ENCODE peak calls at places on chromosomes 12 and 14, in six cellular contexts. J is GM23338, T is esophagus squamous epithelium, K is cardiac muscle cell, X is lung, U is IMR-90. G is an unnamed sample.

GRCh38 chr14:72559669-72560068 is 334.2 kb downstream of the DPF3 start:
- DNase-seq in T (no peak), U (no peak), X (no peak), K (no peak), J (no peak), G (no peak)

GRCh38 chr12:113537751-113538087 is 66.0 kb upstream of the LHX5 start:
- DNase-seq in T (no peak), K (no peak), J (no peak), U (no peak), X (no peak), G (no peak)

GRCh38 chr14:78227466-78228077 is 57.4 kb downstream of the NRXN3 start:
- DNase-seq in X (no peak), J (peak; percentile 55), K (no peak), U (no peak), T (no peak), G (no peak)

GRCh38 chr14:49796025-49796424 is 28.1 kb downstream of the KLHDC2 start:
- DNase-seq in U (no peak), X (no peak), T (no peak), J (no peak), K (no peak), G (no peak)

GRCh38 chr12:55829967-55830600 is 697 bp upstream of the DNAJC14 start:
- DNase-seq in T (no peak), U (no peak), X (peak; percentile 63), J (peak; percentile 77), K (no peak), G (no peak)

GRCh38 chr14:81565441-81566290 is 32.0 kb upstream of the SEL1L start:
- DNase-seq in U (no peak), J (peak; percentile 57), K (peak; percentile 27), T (no peak), X (no peak), G (peak; percentile 38)

GRCh38 chr12:117090388-117090787 is 8.8 kb downstream of the TESC start:
- DNase-seq in U (no peak), K (no peak), J (no peak), X (no peak), T (no peak), G (no peak)

GRCh38 chr12:113277511-113277910 is 56.2 kb downstream of the TPCN1 start:
- DNase-seq in J (no peak), U (no peak), K (no peak), T (no peak), X (no peak), G (no peak)

GRCh38 chr12:26346748-26347147 is 151.4 kb downstream of the SSPN start:
- DNase-seq in K (peak; percentile 9), U (peak; percentile 62), J (no peak), T (no peak), X (no peak), G (no peak)

GRCh38 chr12:79006306-79006705 is 141.7 kb downstream of the SYT1 start:
- DNase-seq in T (no peak), X (no peak), J (no peak), K (peak; percentile 12), U (peak; percentile 21), G (peak; percentile 54)

GRCh38 chr12:124238886-124239285 is 56.0 kb upstream of the RFLNA start:
- DNase-seq in T (no peak), J (no peak), U (no peak), X (no peak), K (no peak), G (no peak)

GRCh38 chr12:70040141-70040540 is 203.1 kb upstream of the CNOT2 start:
- DNase-seq in J (no peak), U (peak; percentile 72), T (no peak), K (peak; percentile 83), X (no peak), G (no peak)

GRCh38 chr12:111445311-111446043 is 39.8 kb downstream of the SH2B3 start:
- DNase-seq in U (no peak), T (no peak), X (no peak), J (no peak), K (no peak), G (no peak)

GRCh38 chr12:30145351-30146017 is 361.7 kb upstream of the TMTC1 start:
- DNase-seq in K (no peak), T (no peak), U (no peak), X (no peak), J (no peak), G (no peak)

GRCh38 chr12:2108975-2109671 is 56.3 kb downstream of the CACNA1C start:
- DNase-seq in T (no peak), J (no peak), X (no peak), K (no peak), U (no peak), G (no peak)

GRCh38 chr14:26702721-26703250 is 105.0 kb upstream of the NOVA1 start:
- DNase-seq in U (no peak), T (no peak), K (peak; percentile 40), X (no peak), J (peak; percentile 15), G (no peak)

GRCh38 chr12:96141216-96141944 is 52.8 kb upstream of the ELK3 start:
- DNase-seq in K (peak; percentile 74), U (peak; percentile 71), T (no peak), X (no peak), J (no peak), G (no peak)

GRCh38 chr12:120710805-120711296 is 593 bp downstream of the UNC119B start:
- DNase-seq in T (no peak), K (no peak), U (no peak), J (peak; percentile 60), X (no peak), G (peak; percentile 7)

GRCh38 chr14:77039285-77040058 is 11.0 kb upstream of the IRF2BPL start:
- DNase-seq in X (no peak), K (peak; percentile 64), U (peak; percentile 69), T (no peak), J (no peak), G (no peak)

GRCh38 chr14:98847520-98848468 is 424.2 kb downstream of the BCL11B start:
- DNase-seq in U (no peak), T (no peak), J (no peak), K (no peak), X (no peak), G (no peak)

GRCh38 chr12:52685406-52685890 is 5.2 kb upstream of the KRT1 start:
- DNase-seq in J (no peak), U (no peak), T (no peak), K (no peak), X (no peak), G (no peak)

GRCh38 chr14:22900088-22900799 is 17.2 kb downstream of the REM2 start:
- DNase-seq in T (no peak), U (peak; percentile 78), J (peak; percentile 90), K (peak; percentile 82), X (no peak), G (peak; percentile 23)

GRCh38 chr12:50087995-50088394 is 2.9 kb downstream of the SMARCD1 start:
- DNase-seq in K (peak; percentile 69), U (peak; percentile 85), J (no peak), X (no peak), T (no peak), G (no peak)

GRCh38 chr14:68384335-68384734 is 408.5 kb downstream of the ZFP36L1 start:
- DNase-seq in K (peak; percentile 53), T (no peak), X (no peak), J (no peak), U (no peak), G (no peak)

DNA sequence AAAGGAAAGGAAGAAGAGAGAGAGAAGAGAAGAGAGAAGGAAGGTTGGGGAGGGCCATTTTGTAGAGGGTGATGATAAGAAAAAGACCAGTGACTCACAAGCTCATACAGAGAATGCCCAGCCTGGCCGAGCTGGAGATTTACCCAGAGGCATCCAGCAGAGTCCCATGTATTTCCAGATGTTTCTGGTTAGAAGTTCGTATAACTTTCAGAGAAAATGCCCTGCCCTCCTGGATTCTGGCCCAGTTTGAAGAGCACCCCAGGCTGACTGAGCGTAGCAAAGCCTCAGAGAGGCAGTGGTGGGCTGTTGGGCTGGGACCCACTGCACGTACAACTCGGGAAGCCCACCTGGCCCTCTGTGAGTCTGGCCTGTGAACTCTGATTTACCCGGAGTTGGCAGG is 221.8 kb downstream of the SLC41A2 start:
- DNase-seq in J (no peak), X (no peak), T (no peak), K (peak; percentile 87), U (peak; percentile 53), G (no peak)
- H3K36me3 ChIP-seq in J (no peaks in the 10 kb centered on the region), X (no peaks in the 10 kb centered on the region), T (no peaks in the 10 kb centered on the region), K (no peaks in the 10 kb centered on the region), U (no peaks in the 10 kb centered on the region), G (no peaks in the 10 kb centered on the region)

GRCh38 chr12:75634244-75635222 is 123.1 kb upstream of the KRR1 start:
- DNase-seq in U (no peak), T (no peak), X (no peak), K (peak; percentile 40), J (peak; percentile 29), G (no peak)
- H3K27ac ChIP-seq in U (no peak overlapping the region), T (no peak overlapping the region), X (no peak overlapping the region), K (no peak overlapping the region), J (peak overlapping the region; percentile 82), G (no peak overlapping the region)

GRCh38 chr12:132610051-132610759 is at the start of gene LRCOL1:
- DNase-seq in U (peak; percentile 90), J (no peak), X (no peak), T (no peak), K (peak; percentile 93), G (no peak)
- H3K4me3 ChIP-seq in U (peak within 1 kb of the TSS; percentile 12), J (no peak within 1 kb of the TSS), X (no peak within 1 kb of the TSS), T (peak within 1 kb of the TSS; percentile 40), K (no peak within 1 kb of the TSS), G (no peak within 1 kb of the TSS)

GRCh38 chr12:47862881-47863280 is 41.9 kb downstream of the VDR start:
- DNase-seq in K (no peak), T (no peak), U (no peak), J (no peak), X (no peak), G (no peak)

GRCh38 chr12:47858511-47859266 is 39.0 kb upstream of the HDAC7 start:
- DNase-seq in X (no peak), T (no peak), U (no peak), J (no peak), K (no peak), G (no peak)

GRCh38 chr12:47862157-47862556 is 42.5 kb upstream of the HDAC7 start:
- DNase-seq in U (no peak), K (no peak), T (no peak), X (no peak), J (no peak), G (no peak)

GRCh38 chr12:47860873-47861272 is 41.2 kb upstream of the HDAC7 start:
- DNase-seq in X (no peak), U (no peak), K (no peak), T (no peak), J (no peak), G (no peak)

DNA sequence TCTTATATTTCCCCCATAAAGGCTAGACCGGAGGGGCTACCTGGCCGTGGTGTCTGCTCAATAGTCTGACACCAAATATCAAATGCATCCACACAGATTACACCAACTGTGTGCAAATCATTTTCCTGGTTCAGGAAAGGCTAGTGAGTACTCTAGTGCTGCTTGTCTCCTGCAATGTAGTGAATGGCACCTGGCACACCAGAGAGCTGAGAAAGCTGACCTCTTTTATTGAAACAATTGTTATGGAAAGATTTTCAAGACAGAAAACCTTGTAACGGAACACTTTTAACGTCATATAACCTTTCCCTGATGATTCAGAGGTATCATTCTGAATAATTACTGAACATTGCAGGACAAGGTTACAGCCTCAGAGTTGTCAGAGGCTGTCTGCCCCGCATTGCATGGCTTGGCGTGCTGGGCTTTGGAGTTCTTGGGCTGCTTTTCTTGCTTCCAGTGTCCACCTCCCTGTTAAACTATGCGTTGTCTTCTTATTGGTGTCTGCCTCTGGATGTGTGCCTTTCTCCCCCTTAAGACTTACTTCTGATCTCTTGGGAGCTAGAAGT is 40.7 kb upstream of the HDAC7 start:
- DNase-seq in T (no peak), K (no peak), J (no peak), X (no peak), U (no peak), G (no peak)
- H3K36me3 ChIP-seq in T (no peaks in the 10 kb centered on the region), K (no peaks in the 10 kb centered on the region), J (no peaks in the 10 kb centered on the region), X (peaks cover 16% of the 10 kb centered on the region), U (peaks cover 5% of the 10 kb centered on the region), G (peaks cover 7% of the 10 kb centered on the region)

GRCh38 chr12:108667349-108667748 is 33.7 kb upstream of the SELPLG start:
- DNase-seq in X (no peak), U (no peak), J (no peak), K (no peak), T (no peak), G (peak; percentile 33)
- H3K27ac ChIP-seq in X (no peak overlapping the region), U (peak overlapping the region; percentile 47), J (no peak overlapping the region), K (peak overlapping the region; percentile 91), T (peak overlapping the region; percentile 92), G (peak overlapping the region; percentile 79)